ENCODE peak calls at places on chromosome 2, in nine cellular contexts. A, V, L, B, P, D, O, G and Y are unnamed samples.
A peak's percentile ranks its signal among the peaks of the same experiment; 100 is the strongest.

GRCh38 chr2:20231632-20232031 is 6.7 kb upstream of the SDC1 start:
- DNase-seq in P (no peak), B (peak; percentile 94), D (no peak), L (peak; percentile 97), A (peak; percentile 81), V (no peak), O (no peak), G (no peak), Y (no peak)

GRCh38 chr2:68031546-68032160 is 31.2 kb downstream of the C1D start:
- DNase-seq in A (peak; percentile 17), B (peak; percentile 42), D (no peak), V (no peak), P (peak; percentile 19), G (peak; percentile 27), L (peak; percentile 82), O (peak; percentile 58), Y (no peak)

GRCh38 chr2:53654364-53654763 is 113.2 kb upstream of the CHAC2 start:
- DNase-seq in V (no peak), A (no peak), G (no peak), O (no peak), L (no peak), P (no peak), B (no peak), D (no peak), Y (no peak)

GRCh38 chr2:60934153-60934722 is 52.9 kb downstream of the REL start:
- DNase-seq in G (no peak), O (no peak), A (no peak), D (no peak), L (no peak), P (no peak), V (no peak), B (no peak), Y (no peak)

GRCh38 chr2:6866239-6866745 is 585 bp upstream of the CMPK2 start:
- DNase-seq in D (peak; percentile 17), L (peak; percentile 3), B (peak; percentile 77), G (peak; percentile 41), P (peak; percentile 37), O (peak; percentile 20), V (peak; percentile 24), A (no peak), Y (no peak)

GRCh38 chr2:127197475-127198385 is 22.4 kb downstream of the CYP27C1 start:
- DNase-seq in P (no peak), D (peak; percentile 34), A (peak; percentile 31), B (peak; percentile 72), O (peak; percentile 59), L (peak; percentile 81), G (no peak), V (peak; percentile 57), Y (no peak)

GRCh38 chr2:71609958-71610357 is 156.6 kb downstream of the DYSF start:
- DNase-seq in B (peak; percentile 26), G (peak; percentile 7), O (peak; percentile 6), D (no peak), L (peak; percentile 64), V (peak; percentile 1), P (no peak), A (peak; percentile 13), Y (no peak)

GRCh38 chr2:29000481-29000880 is 19.4 kb downstream of the TOGARAM2 start:
- DNase-seq in G (peak; percentile 79), B (no peak), V (no peak), O (no peak), A (no peak), L (no peak), P (no peak), D (peak; percentile 50), Y (no peak)

GRCh38 chr2:161017780-161018440 is 142.3 kb upstream of the TANK start:
- DNase-seq in L (no peak), V (no peak), O (no peak), G (no peak), B (no peak), D (no peak), A (no peak), P (no peak), Y (no peak)

GRCh38 chr2:241849616-241850543 is 8.8 kb downstream of the PDCD1 start:
- DNase-seq in A (no peak), B (no peak), D (no peak), V (no peak), O (no peak), P (peak; percentile 26), G (peak; percentile 44), L (no peak), Y (no peak)